ENCODE peak calls at places on chromosome 18, in seven cellular contexts. T is PC-3, U is GM23338, M is OCI-LY7, D is hepatocyte, W is MM.1S, J is HCT116. X is an unnamed sample.
A peak's percentile ranks its signal among the peaks of the same experiment; 100 is the strongest.

GRCh38 chr18:79380816-79381806 is 14.6 kb upstream of the NFATC1 start:
- DNase-seq in U (peak; percentile 89), T (peak; percentile 71), W (no peak), D (peak; percentile 79), M (peak; percentile 50), J (no peak), X (peak; percentile 67)

GRCh38 chr18:68229351-68229750 is 485.6 kb downstream of the TMX3 start:
- DNase-seq in J (no peak), T (peak; percentile 55), D (no peak), U (no peak), W (no peak), M (no peak), X (no peak)

GRCh38 chr18:79328917-79329316 is 66.8 kb upstream of the NFATC1 start:
- DNase-seq in J (no peak), U (no peak), M (no peak), W (no peak), T (no peak), D (no peak), X (no peak)

GRCh38 chr18:44229693-44230108 is 451.0 kb upstream of the SETBP1 start:
- DNase-seq in M (no peak), T (peak; percentile 22), D (peak; percentile 57), W (no peak), J (no peak), U (no peak), X (peak; percentile 51)

GRCh38 chr18:36329684-36330434 is 32.3 kb downstream of the FHOD3 start:
- DNase-seq in W (no peak), M (no peak), J (no peak), D (no peak), T (no peak), U (peak; percentile 54), X (no peak)

GRCh38 chr18:25050605-25051004 is 301.4 kb downstream of the ZNF521 start:
- DNase-seq in M (no peak), T (no peak), W (no peak), D (no peak), U (no peak), J (no peak), X (no peak)

GRCh38 chr18:8117008-8117376 is 492.2 kb upstream of the RAB12 start:
- DNase-seq in T (no peak), J (no peak), W (no peak), U (no peak), D (no peak), M (no peak), X (peak; percentile 64)

GRCh38 chr18:51151568-51152511 is 45.6 kb downstream of the MEX3C start:
- DNase-seq in W (peak; percentile 76), J (no peak), T (no peak), M (peak; percentile 65), D (no peak), U (peak; percentile 24), X (no peak)

GRCh38 chr18:4636957-4637356 is 181.8 kb upstream of the DLGAP1 start:
- DNase-seq in M (peak; percentile 53), J (no peak), D (no peak), U (no peak), T (peak; percentile 2), W (no peak), X (no peak)

GRCh38 chr18:10689954-10690302 is 164.1 kb downstream of the NAPG start:
- DNase-seq in J (no peak), U (no peak), W (no peak), T (no peak), M (no peak), D (no peak), X (no peak)

GRCh38 chr18:55477537-55478300 is 110.3 kb downstream of the TCF4 start:
- DNase-seq in J (no peak), M (peak; percentile 42), T (peak; percentile 45), W (peak; percentile 55), U (no peak), D (peak; percentile 22), X (peak; percentile 82)

GRCh38 chr18:58990720-58991119 is 126.0 kb downstream of the ZNF532 start:
- DNase-seq in U (no peak), M (no peak), T (no peak), J (no peak), W (no peak), D (no peak), X (no peak)

GRCh38 chr18:58992301-58993231 is 127.9 kb downstream of the ZNF532 start:
- DNase-seq in U (no peak), T (no peak), W (no peak), M (no peak), D (no peak), J (no peak), X (peak; percentile 62)

GRCh38 chr18:58989184-58989759 is 124.6 kb downstream of the ZNF532 start:
- DNase-seq in U (no peak), M (no peak), W (no peak), D (no peak), T (no peak), J (no peak), X (no peak)

GRCh38 chr18:58993260-58993659 is 128.6 kb downstream of the ZNF532 start:
- DNase-seq in D (no peak), J (no peak), W (no peak), T (peak; percentile 94), M (no peak), U (no peak), X (peak; percentile 93)

GRCh38 chr18:58991127-58991798 is 126.6 kb downstream of the ZNF532 start:
- DNase-seq in J (no peak), T (peak; percentile 65), D (no peak), M (no peak), U (no peak), W (peak; percentile 27), X (no peak)
- H3K27ac ChIP-seq in J (no peak overlapping the region), T (peak overlapping the region; percentile 92), D (no peak overlapping the region), M (no peak overlapping the region), U (no peak overlapping the region), W (no peak overlapping the region), X (no peak overlapping the region)

GRCh38 chr18:5759169-5759568 is 136.2 kb downstream of the TMEM200C start:
- DNase-seq in U (peak; percentile 39), T (no peak), M (no peak), D (peak; percentile 13), W (no peak), J (no peak), X (no peak)
- TF ChIP-seq EZH2phosphoT487 in U (no peak), T (no peak), M (no peak), D (no peak), W (no peak), J (no peak), X (no peak)

GRCh38 chr18:69945220-69946114 is 2.2 kb downstream of the CD226 start:
- DNase-seq in U (no peak), D (no peak), T (no peak), M (no peak), J (no peak), W (no peak), X (no peak)

GRCh38 chr18:69946608-69947155 is 991 bp downstream of the CD226 start:
- DNase-seq in T (no peak), U (no peak), W (no peak), M (no peak), J (no peak), D (no peak), X (no peak)

GRCh38 chr18:69947361-69948106 is at the start of gene CD226:
- DNase-seq in D (no peak), M (no peak), U (no peak), J (no peak), T (no peak), W (no peak), X (no peak)

GRCh38 chr18:69943021-69943420 is 4.7 kb downstream of the CD226 start:
- DNase-seq in J (no peak), U (peak; percentile 21), D (no peak), W (no peak), T (peak; percentile 12), M (no peak), X (no peak)

DNA sequence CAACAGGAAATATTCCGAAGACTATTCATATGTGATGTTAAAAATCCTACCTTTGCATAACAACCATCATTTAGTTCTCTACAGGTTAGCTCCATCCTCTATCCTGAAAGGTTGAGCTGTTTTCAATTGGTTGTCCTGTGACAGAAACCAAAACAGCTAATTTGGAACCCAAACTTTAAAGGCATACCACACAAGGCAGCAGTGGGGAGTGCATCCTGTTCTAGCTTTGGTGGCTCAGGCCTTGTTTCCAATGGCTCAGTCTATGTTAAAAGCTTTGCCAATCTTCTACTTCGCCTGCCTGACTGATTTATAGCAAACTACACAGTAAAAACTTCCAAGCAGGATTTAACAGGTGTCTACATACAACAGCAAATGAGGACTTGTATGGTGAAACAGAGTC is 3.2 kb downstream of the CD226 start:
- DNase-seq in J (no peak), D (no peak), T (no peak), M (no peak), W (no peak), U (peak; percentile 40), X (no peak)
- H3K4me1 ChIP-seq in J (no peaks in the 10 kb centered on the region), D (no peaks in the 10 kb centered on the region), T (no peaks in the 10 kb centered on the region), M (no peaks in the 10 kb centered on the region), W (peaks cover 29% of the 10 kb centered on the region), U (peaks cover 9% of the 10 kb centered on the region), X (no peaks in the 10 kb centered on the region)

DNA sequence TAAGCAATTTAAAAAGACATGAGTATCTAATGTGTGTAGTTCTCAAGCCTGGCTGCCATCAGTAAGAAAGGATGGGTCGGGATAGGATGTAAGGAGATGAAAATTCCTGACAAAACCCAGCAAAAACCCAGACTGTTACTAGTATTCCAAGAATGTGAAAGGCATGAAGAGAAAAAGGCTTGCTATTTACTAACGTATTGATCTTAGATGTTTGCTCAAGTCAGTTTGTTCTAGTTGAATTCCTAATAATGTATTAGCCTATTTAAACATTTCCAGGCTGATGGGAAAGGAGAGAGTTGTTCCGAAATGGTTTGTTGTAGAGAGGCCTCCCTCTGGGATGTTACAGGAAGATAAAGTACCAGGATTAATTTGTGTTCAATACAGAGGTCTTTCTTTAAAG is 88.2 kb downstream of the ZNF532 start:
- DNase-seq in U (peak; percentile 55), T (no peak), J (no peak), W (no peak), D (no peak), M (no peak), X (no peak)
- H3K27ac ChIP-seq in U (peak overlapping the region; percentile 70), T (no peak overlapping the region), J (no peak overlapping the region), W (no peak overlapping the region), D (no peak overlapping the region), M (no peak overlapping the region), X (no peak overlapping the region)

GRCh38 chr18:58892536-58892935 is 27.9 kb downstream of the ZNF532 start:
- DNase-seq in W (no peak), D (no peak), M (no peak), T (no peak), U (peak; percentile 60), J (no peak), X (no peak)
- TF ChIP-seq EZH2phosphoT487 in W (no peak), D (no peak), M (no peak), T (no peak), U (no peak), J (no peak), X (no peak)

DNA sequence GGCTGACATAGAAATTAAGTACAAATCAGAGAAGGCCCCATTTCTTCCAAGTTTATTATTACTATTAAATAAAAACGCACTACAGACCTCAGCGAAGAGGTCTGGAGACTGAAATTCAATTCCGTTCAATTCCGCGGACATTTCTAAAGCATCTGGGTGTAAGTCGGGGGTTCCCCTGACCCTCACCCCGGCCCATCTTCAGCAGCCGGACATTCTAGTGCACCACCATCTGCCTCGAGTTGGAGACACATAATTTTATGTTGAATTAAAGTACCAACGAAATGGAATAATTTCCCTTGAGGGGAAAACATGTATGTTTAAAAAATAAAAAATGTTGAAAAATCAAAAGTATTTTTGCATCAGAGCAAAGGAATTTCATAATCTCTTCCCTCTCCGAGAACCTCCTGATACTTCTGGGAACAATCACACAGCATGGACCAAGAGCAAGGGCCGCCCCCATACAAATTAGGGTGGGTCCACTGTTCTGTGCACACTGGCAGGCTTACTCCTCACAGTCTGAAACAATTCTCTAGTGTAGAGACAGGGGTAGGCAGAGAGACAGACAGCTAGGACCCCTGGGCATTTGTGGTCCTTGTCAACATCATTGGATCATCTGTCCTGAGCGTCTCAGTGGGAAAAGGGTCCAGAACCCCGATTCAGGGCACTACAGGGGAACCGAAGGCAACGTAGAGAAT is 29.3 kb downstream of the MBP start:
- DNase-seq in W (no peak), U (no peak), D (no peak), M (no peak), T (no peak), J (no peak), X (peak; percentile 63)
- H3K4me1 ChIP-seq in W (peaks cover 30% of the 10 kb centered on the region), U (peaks cover 27% of the 10 kb centered on the region), D (peaks cover 45% of the 10 kb centered on the region), M (peaks cover 81% of the 10 kb centered on the region), T (peaks cover 46% of the 10 kb centered on the region), J (peaks cover 73% of the 10 kb centered on the region), X (peaks cover 58% of the 10 kb centered on the region)